ENCODE peak calls at places on chromosomes 5 and 9, in ten cellular contexts. B is AG10803, U is HTR-8/SVneo, N is islet precursor cell, L is cardiac muscle cell, Q is amygdala, I is nephron progenitor cell, R is mucosa of gallbladder, T is ureter, V is non-pigmented ciliary epithelial cell. W is an unnamed sample.

GRCh38 chr9:92723801-92724323 is 40.8 kb downstream of the BICD2 start:
- DNase-seq in U (no peak), B (no peak), Q (no peak), N (no peak), T (no peak), V (no peak), L (no peak), I (no peak), R (no peak), W (no peak)

GRCh38 chr5:180302256-180302655 is 10.4 kb upstream of the MAPK9 start:
- DNase-seq in Q (no peak), N (no peak), L (no peak), B (no peak), U (no peak), V (no peak), R (no peak), T (no peak), I (no peak), W (no peak)

GRCh38 chr5:78574731-78575161 is 73.8 kb downstream of the LHFPL2 start:
- DNase-seq in N (peak; percentile 74), V (no peak), B (no peak), L (peak; percentile 43), T (no peak), R (no peak), Q (no peak), I (no peak), U (no peak), W (no peak)

GRCh38 chr9:13282998-13283397 is 3.5 kb upstream of the MPDZ start:
- DNase-seq in N (no peak), B (peak; percentile 26), U (no peak), T (no peak), L (peak; percentile 50), R (no peak), Q (no peak), I (no peak), V (no peak), W (no peak)

GRCh38 chr5:140108093-140109049 is 5.5 kb upstream of the PURA start:
- DNase-seq in I (peak; percentile 31), N (peak; percentile 66), B (no peak), L (no peak), R (peak; percentile 14), U (no peak), Q (no peak), T (peak; percentile 58), V (no peak), W (no peak)

GRCh38 chr5:37247496-37247895 is 1.7 kb downstream of the CPLANE1 start:
- DNase-seq in V (no peak), T (no peak), N (no peak), R (no peak), L (no peak), B (no peak), I (no peak), Q (no peak), U (no peak), W (no peak)

GRCh38 chr5:113221294-113222176 is 213.3 kb downstream of the TSSK1B start:
- DNase-seq in L (peak; percentile 42), U (no peak), T (no peak), I (no peak), N (no peak), Q (no peak), R (no peak), B (no peak), V (no peak), W (no peak)

GRCh38 chr9:14141736-14142135 is 172.2 kb downstream of the NFIB start:
- DNase-seq in R (no peak), B (no peak), T (no peak), U (no peak), Q (no peak), N (no peak), L (no peak), I (no peak), V (no peak), W (no peak)

GRCh38 chr5:134583821-134584220 is 48.8 kb downstream of the SAR1B start:
- DNase-seq in T (no peak), I (no peak), V (no peak), Q (no peak), N (no peak), L (no peak), R (no peak), U (no peak), B (no peak), W (no peak)

GRCh38 chr9:93668261-93668871 is 92.0 kb downstream of the PHF2 start:
- DNase-seq in I (no peak), B (no peak), N (peak; percentile 44), V (no peak), Q (no peak), L (no peak), R (no peak), T (peak; percentile 34), U (no peak), W (no peak)

GRCh38 chr9:2126331-2126789 is 111.2 kb downstream of the SMARCA2 start:
- DNase-seq in R (peak; percentile 15), B (peak; percentile 92), N (no peak), V (no peak), U (no peak), L (peak; percentile 77), I (no peak), T (peak; percentile 60), Q (no peak), W (no peak)

GRCh38 chr5:91848453-91848852 is 465.3 kb upstream of the ARRDC3 start:
- DNase-seq in N (peak; percentile 62), I (no peak), B (peak; percentile 80), U (peak; percentile 46), T (no peak), V (peak; percentile 83), Q (no peak), L (peak; percentile 45), R (no peak), W (peak; percentile 81)

GRCh38 chr5:31185951-31186350 is 7.5 kb upstream of the CDH6 start:
- DNase-seq in I (no peak), N (no peak), R (no peak), V (no peak), U (no peak), T (no peak), Q (no peak), L (no peak), B (no peak), W (no peak)

GRCh38 chr9:124309665-124310064 is 51.9 kb downstream of the NEK6 start:
- DNase-seq in R (no peak), L (peak; percentile 91), U (peak; percentile 88), T (no peak), V (peak; percentile 95), I (no peak), B (peak; percentile 96), Q (no peak), N (peak; percentile 98), W (peak; percentile 92)

GRCh38 chr9:84583866-84584265 is 85.7 kb upstream of the NTRK2 start:
- DNase-seq in R (no peak), L (no peak), V (no peak), I (no peak), U (no peak), Q (no peak), N (no peak), T (no peak), B (no peak), W (no peak)

GRCh38 chr5:151075698-151076331 is 5.0 kb downstream of the TNIP1 start:
- DNase-seq in B (peak; percentile 52), R (no peak), I (no peak), N (peak; percentile 87), T (no peak), Q (no peak), L (no peak), V (no peak), U (no peak), W (no peak)

GRCh38 chr5:88826959-88827585 is 55.9 kb downstream of the MEF2C start:
- DNase-seq in B (peak; percentile 56), N (peak; percentile 77), R (peak; percentile 27), T (no peak), I (no peak), L (peak; percentile 85), V (peak; percentile 53), U (no peak), Q (no peak), W (peak; percentile 47)

GRCh38 chr5:150596826-150597225 is 43.6 kb upstream of the SYNPO start:
- DNase-seq in R (no peak), V (no peak), I (no peak), Q (no peak), T (no peak), B (no peak), U (no peak), N (no peak), L (no peak), W (no peak)

W was measured in HCT116.